ENCODE peak calls at places on chromosome 22, in ten cellular contexts. A is neuronal stem cell; U is tibial nerve; F is mesenchymal stem cell; D is CD8-positive, alpha-beta T cell; Z is right atrium auricular region; J is psoas muscle; I is RWPE2; X is fibroblast of lung; W is tibial artery. T is an unnamed sample.
A peak's percentile ranks its signal among the peaks of the same experiment; 100 is the strongest.

GRCh38 chr22:30304495-30305244 is 15.4 kb upstream of the CASTOR1 start:
- DNase-seq in A (no peak), U (no peak), I (no peak), F (no peak), D (no peak), J (no peak), Z (no peak), W (no peak), X (peak; percentile 51), T (no peak)

GRCh38 chr22:45842141-45842831 is 134.7 kb downstream of the WNT7B start:
- DNase-seq in A (no peak), W (no peak), J (no peak), X (peak; percentile 92), D (no peak), U (no peak), I (no peak), Z (no peak), F (peak; percentile 38), T (no peak)

GRCh38 chr22:44424131-44424711 is 73.8 kb downstream of the RTL6 start:
- DNase-seq in Z (no peak), J (no peak), W (no peak), I (no peak), D (no peak), X (no peak), F (no peak), U (no peak), A (no peak), T (no peak)

GRCh38 chr22:43014062-43014875 is 680 bp downstream of the PACSIN2 start:
- DNase-seq in A (peak; percentile 54), J (peak; percentile 45), Z (no peak), I (no peak), F (peak; percentile 55), U (no peak), D (peak; percentile 45), W (no peak), X (peak; percentile 29), T (peak; percentile 43)

GRCh38 chr22:26377170-26377825 is 51.8 kb upstream of the ASPHD2 start:
- DNase-seq in U (no peak), I (no peak), X (no peak), A (no peak), W (no peak), F (no peak), D (no peak), Z (no peak), J (no peak), T (no peak)

GRCh38 chr22:23216331-23217170 is 36.2 kb downstream of the BCR start:
- DNase-seq in X (no peak), J (no peak), I (no peak), Z (no peak), W (no peak), F (no peak), A (no peak), D (peak; percentile 57), U (no peak), T (peak; percentile 27)

GRCh38 chr22:44802956-44803355 is 50.6 kb downstream of the ARHGAP8 start:
- DNase-seq in A (no peak), X (no peak), I (no peak), F (no peak), W (no peak), Z (no peak), U (no peak), J (no peak), D (no peak), T (no peak)

GRCh38 chr22:36081023-36081431 is 52.4 kb upstream of the RBFOX2 start:
- DNase-seq in I (no peak), J (peak; percentile 64), Z (no peak), W (no peak), U (no peak), F (peak; percentile 98), A (no peak), D (no peak), X (peak; percentile 96), T (no peak)

GRCh38 chr22:43325176-43325575 is 18.0 kb downstream of the SCUBE1 start:
- DNase-seq in F (no peak), J (no peak), A (no peak), D (no peak), W (no peak), Z (no peak), U (no peak), I (no peak), X (no peak), T (no peak)

DNA sequence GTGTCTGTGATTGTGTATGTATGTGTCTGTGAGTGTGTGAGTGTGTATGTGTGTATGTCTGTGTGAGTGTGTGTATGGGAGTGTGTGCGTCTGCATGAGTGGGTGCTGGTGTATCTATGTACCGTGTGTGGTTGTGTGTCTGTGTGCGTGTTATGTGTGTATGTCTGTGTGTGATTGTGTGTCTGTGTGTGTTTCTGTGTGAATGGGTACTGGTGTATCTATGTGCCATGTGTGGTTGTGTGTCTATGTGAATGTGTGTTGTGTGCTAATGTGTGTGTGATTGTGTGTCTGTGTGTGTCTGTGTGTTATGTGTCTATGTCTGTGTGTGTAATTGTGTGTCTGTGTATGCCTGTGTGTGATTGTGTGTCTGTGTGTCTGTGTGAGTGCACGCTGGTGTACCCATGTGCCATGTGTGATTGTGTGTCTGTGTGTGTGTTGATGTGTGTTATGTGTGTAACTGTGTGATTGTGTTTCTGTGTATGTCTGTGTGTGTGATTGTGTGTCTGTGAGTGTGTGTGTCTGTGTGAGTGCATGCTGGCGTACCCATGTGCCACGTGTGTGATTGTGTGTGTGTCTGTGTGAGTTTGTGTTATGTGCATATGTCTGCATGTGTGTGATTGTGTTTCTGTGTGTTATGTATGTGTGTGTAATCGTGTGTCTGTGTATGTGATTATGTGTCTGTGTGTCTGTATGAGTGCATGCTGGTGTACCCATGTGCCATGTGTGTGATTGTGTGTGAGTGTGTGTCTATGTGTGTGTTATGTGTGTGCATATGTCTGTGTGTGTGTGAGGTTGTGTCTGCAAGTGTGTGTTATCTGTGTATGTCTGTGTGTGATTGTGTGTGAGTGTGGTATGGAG is 6.8 kb upstream of the CACNA1I start:
- DNase-seq in J (no peak), F (no peak), I (no peak), D (no peak), Z (no peak), X (no peak), A (no peak), U (no peak), W (no peak), T (no peak)
- H3K27ac ChIP-seq in J (no peak overlapping the region), F (no peak overlapping the region), I (no peak overlapping the region), D (no peak overlapping the region), Z (no peak overlapping the region), X (no peak overlapping the region), A (no peak overlapping the region), U (no peak overlapping the region), W (no peak overlapping the region), T (no peak overlapping the region)

DNA sequence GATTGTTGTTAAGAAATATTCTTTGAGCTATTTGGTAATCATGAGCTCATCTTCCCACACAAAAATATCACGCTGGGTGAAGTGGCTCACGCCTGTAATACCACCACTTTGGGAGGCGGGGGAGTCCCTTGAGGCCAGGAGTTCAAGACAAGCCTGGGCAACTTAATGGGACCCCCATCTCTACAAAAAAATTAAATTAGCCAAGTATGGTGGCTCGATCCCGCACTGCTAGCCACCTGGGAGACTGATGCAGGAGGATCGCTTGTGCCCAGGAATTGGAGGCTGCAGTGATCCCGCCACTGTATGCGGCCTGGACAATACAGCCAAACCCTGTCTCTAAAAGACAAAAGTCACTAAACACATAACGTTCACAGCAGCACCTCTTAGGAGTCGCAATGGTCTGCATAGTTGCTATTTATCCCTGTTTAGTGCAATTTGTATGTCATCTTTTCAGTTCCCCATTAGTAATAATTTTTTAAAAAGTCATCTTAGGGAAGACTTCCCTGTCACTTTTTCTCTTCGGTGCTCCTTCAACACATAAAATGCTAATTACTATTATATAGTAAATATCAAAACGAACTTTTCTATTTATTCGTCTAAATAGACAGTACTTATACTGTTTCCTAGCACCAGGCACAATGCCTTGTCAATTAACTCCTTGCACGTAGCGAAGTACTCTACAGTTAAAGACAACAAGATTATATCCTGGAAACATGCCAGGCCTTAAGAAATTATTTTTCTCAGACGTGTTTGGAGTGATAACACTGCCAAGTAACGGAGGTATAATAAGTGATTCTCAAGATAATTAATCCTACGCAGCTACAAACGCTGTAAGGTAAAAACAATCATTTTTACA is 1.1 kb downstream of the ST13 start:
- DNase-seq in I (no peak), D (no peak), F (peak; percentile 47), Z (no peak), X (peak; percentile 24), A (no peak), W (peak; percentile 36), U (peak; percentile 28), J (peak; percentile 14), T (no peak)
- H3K4me1 ChIP-seq in I (peaks cover 18% of the 10 kb centered on the region), D (peaks cover 43% of the 10 kb centered on the region), F (peaks cover 11% of the 10 kb centered on the region), Z (peaks cover 48% of the 10 kb centered on the region), X (peaks cover 3% of the 10 kb centered on the region), A (peaks cover 4% of the 10 kb centered on the region), W (peaks cover 57% of the 10 kb centered on the region), U (peaks cover 35% of the 10 kb centered on the region), J (peaks cover 68% of the 10 kb centered on the region), T (peaks cover 24% of the 10 kb centered on the region)

GRCh38 chr22:19480173-19480568 is 451 bp downstream of the CDC45 start:
- DNase-seq in I (no peak), W (no peak), D (no peak), A (no peak), J (no peak), F (no peak), X (no peak), Z (no peak), U (no peak), T (no peak)

GRCh38 chr22:19479358-19480172 is at the start of gene CDC45:
- DNase-seq in A (peak; percentile 97), F (peak; percentile 99), Z (peak; percentile 98), U (peak; percentile 95), I (peak; percentile 95), D (peak; percentile 94), J (peak; percentile 96), X (peak; percentile 99), W (peak; percentile 97), T (peak; percentile 85)

GRCh38 chr22:19478466-19479357 is at the start of gene UFD1:
- DNase-seq in D (peak; percentile 77), J (peak; percentile 89), Z (peak; percentile 80), U (peak; percentile 53), A (peak; percentile 81), W (peak; percentile 71), F (peak; percentile 93), I (peak; percentile 80), X (peak; percentile 80), T (peak; percentile 65)

GRCh38 chr22:19482297-19482696 is 2.6 kb downstream of the CDC45 start:
- DNase-seq in X (no peak), D (no peak), A (no peak), W (no peak), J (no peak), I (no peak), F (no peak), Z (no peak), U (no peak), T (no peak)

GRCh38 chr22:19480789-19481188 is 1.1 kb downstream of the CDC45 start:
- DNase-seq in W (no peak), X (no peak), I (no peak), D (no peak), U (no peak), Z (no peak), F (no peak), J (no peak), A (no peak), T (no peak)
- H3K36me3 ChIP-seq in W (no peaks in the 10 kb centered on the region), X (peaks cover 4% of the 10 kb centered on the region), I (peaks cover 54% of the 10 kb centered on the region), D (no peaks in the 10 kb centered on the region), U (no peaks in the 10 kb centered on the region), Z (no peaks in the 10 kb centered on the region), F (peaks cover 3% of the 10 kb centered on the region), J (no peaks in the 10 kb centered on the region), A (peaks cover 12% of the 10 kb centered on the region), T (no peaks in the 10 kb centered on the region)

DNA sequence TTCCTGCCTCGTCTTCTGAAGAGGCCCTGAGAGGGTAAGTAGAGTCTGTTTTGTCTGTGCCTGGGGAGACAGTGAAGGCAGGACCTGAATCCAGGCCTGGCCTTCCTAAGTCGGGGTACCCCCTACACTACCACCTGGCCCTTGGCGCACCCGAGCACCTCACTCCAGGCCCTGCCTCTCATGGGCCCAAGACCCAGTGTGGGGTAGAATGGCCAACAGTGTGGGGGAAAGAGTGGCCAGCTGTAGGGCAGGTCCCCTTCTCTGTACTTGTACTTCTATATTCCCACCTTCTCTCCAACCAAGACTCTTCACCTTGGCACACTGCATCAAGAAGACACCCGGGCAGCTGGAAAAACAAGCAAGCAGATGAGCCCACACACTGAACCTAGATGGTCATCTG is 22.4 kb upstream of the BID start:
- DNase-seq in U (no peak), W (no peak), Z (no peak), A (no peak), D (no peak), J (no peak), X (no peak), F (no peak), I (no peak), T (no peak)
- H3K27ac ChIP-seq in U (no peak overlapping the region), W (no peak overlapping the region), Z (no peak overlapping the region), A (no peak overlapping the region), D (no peak overlapping the region), J (no peak overlapping the region), X (no peak overlapping the region), F (no peak overlapping the region), I (no peak overlapping the region), T (no peak overlapping the region)

T was measured in effector memory CD4-positive, alpha-beta T cell.